ENCODE peak calls at places on chromosomes 2 and 18, in nine cellular contexts. J, F, Z, K, E, U, Y, O and S are unnamed samples.

GRCh38 chr2:53751728-53752127 is 15.9 kb upstream of the CHAC2 start:
- DNase-seq in O (no peak), U (no peak), E (peak), F (no peak), K (no peak), Z (peak), J (no peak), Y (peak), S (no peak)

GRCh38 chr2:57396364-57397098 is 650.1 kb upstream of the VRK2 start:
- DNase-seq in E (no peak), J (no peak), K (no peak), O (no peak), Z (no peak), F (no peak), U (no peak), Y (no peak), S (no peak)

GRCh38 chr2:111191877-111192276 is 71.2 kb downstream of the BCL2L11 start:
- DNase-seq in O (no peak), Y (no peak), E (no peak), K (no peak), F (no peak), J (no peak), Z (no peak), U (no peak), S (no peak)

GRCh38 chr2:135839713-135840112 is 2.7 kb upstream of the LCT start:
- DNase-seq in E (peak), J (no peak), O (no peak), U (no peak), Y (no peak), F (no peak), K (no peak), Z (no peak), S (no peak)

GRCh38 chr2:108870069-108870644 is 83.6 kb downstream of the CCDC138 start:
- DNase-seq in F (no peak), O (no peak), Z (no peak), K (no peak), Y (no peak), J (no peak), E (no peak), U (no peak), S (no peak)

GRCh38 chr2:226791487-226792081 is 8.0 kb downstream of the IRS1 start:
- DNase-seq in F (peak), K (peak), Z (peak), U (peak), Y (peak), O (peak), E (peak), J (peak), S (peak)

GRCh38 chr2:59151805-59152204 is 910.7 kb upstream of the FANCL start:
- DNase-seq in J (no peak), O (no peak), F (no peak), E (no peak), Y (no peak), K (no peak), Z (no peak), U (no peak), S (no peak)

GRCh38 chr2:108128226-108128786 is 111.5 kb upstream of the SULT1C3 start:
- DNase-seq in O (no peak), E (no peak), J (no peak), F (no peak), Z (no peak), K (no peak), Y (no peak), U (no peak), S (no peak)

GRCh38 chr2:23418490-23418911 is 33.5 kb downstream of the KLHL29 start:
- DNase-seq in O (no peak), K (no peak), Y (no peak), U (no peak), J (no peak), Z (no peak), F (no peak), E (peak), S (no peak)

GRCh38 chr2:12090072-12090471 is 343.6 kb downstream of the LPIN1 start:
- DNase-seq in Y (no peak), U (no peak), J (no peak), F (no peak), E (no peak), K (no peak), Z (no peak), O (no peak), S (no peak)

GRCh38 chr2:182248362-182248761 is 178.5 kb downstream of the PDE1A start:
- DNase-seq in Z (no peak), K (no peak), O (no peak), J (no peak), U (no peak), F (no peak), E (peak), Y (no peak), S (no peak)

GRCh38 chr18:13290856-13291271 is 72.3 kb downstream of the LDLRAD4 start:
- DNase-seq in Y (no peak), K (no peak), J (no peak), F (no peak), O (no peak), E (no peak), Z (no peak), U (peak), S (no peak)

GRCh38 chr2:176652300-176653182 is 383.3 kb downstream of the MTX2 start:
- DNase-seq in J (no peak), K (no peak), U (peak), Z (peak), Y (peak), E (peak), O (no peak), F (no peak), S (peak)

GRCh38 chr2:241150660-241151530 is 628 bp downstream of the PPP1R7 start:
- DNase-seq in K (no peak), Y (no peak), J (no peak), F (peak), O (no peak), Z (no peak), E (peak), U (no peak), S (no peak)

GRCh38 chr2:217694296-217694695 is 308.5 kb downstream of the TNS1 start:
- DNase-seq in Z (no peak), U (no peak), E (no peak), Y (no peak), O (no peak), K (no peak), F (no peak), J (no peak), S (no peak)

GRCh38 chr2:61679096-61679495 is 140.9 kb upstream of the XPO1 start:
- DNase-seq in K (no peak), O (no peak), E (no peak), Z (no peak), F (no peak), U (no peak), Y (no peak), J (no peak), S (no peak)

GRCh38 chr2:179454443-179455218 is 190.0 kb upstream of the SESTD1 start:
- DNase-seq in U (no peak), K (no peak), J (no peak), Y (peak), O (no peak), F (no peak), Z (no peak), E (peak), S (no peak)

GRCh38 chr18:59881728-59882685 is 17.8 kb upstream of the PMAIP1 start:
- DNase-seq in O (no peak), J (no peak), F (no peak), U (no peak), Z (no peak), K (no peak), Y (peak), E (peak), S (no peak)

GRCh38 chr2:120847700-120848321 is 112.1 kb downstream of the GLI2 start:
- DNase-seq in E (peak), F (no peak), O (no peak), Y (no peak), K (no peak), J (no peak), Z (no peak), U (peak), S (no peak)

GRCh38 chr2:36357506-36358316 is 2.1 kb downstream of the CRIM1 start:
- DNase-seq in F (no peak), E (peak), Z (peak), O (no peak), J (no peak), U (peak), Y (peak), K (peak), S (peak)

GRCh38 chr18:79047556-79048244 is 21.5 kb upstream of the ATP9B start:
- DNase-seq in J (no peak), Y (peak), E (no peak), U (no peak), K (no peak), O (no peak), F (no peak), Z (no peak), S (no peak)

GRCh38 chr2:162994718-162995117 is 156.2 kb upstream of the KCNH7 start:
- DNase-seq in E (no peak), O (no peak), Z (no peak), J (no peak), K (no peak), F (no peak), U (no peak), Y (no peak), S (no peak)

GRCh38 chr2:215971671-215972070 is 41.7 kb downstream of the MREG start:
- DNase-seq in K (no peak), O (no peak), E (no peak), F (no peak), Z (no peak), J (no peak), Y (no peak), U (no peak), S (no peak)

GRCh38 chr2:227460079-227460485 is 11.9 kb upstream of the AGFG1 start:
- DNase-seq in K (no peak), U (no peak), E (peak), Y (peak), J (peak), Z (peak), O (peak), F (no peak), S (peak)

GRCh38 chr2:10240161-10240681 is 62.5 kb upstream of the HPCAL1 start:
- DNase-seq in F (no peak), K (no peak), Y (no peak), Z (no peak), U (no peak), E (no peak), J (no peak), O (no peak), S (no peak)